ENCODE peak calls at places on chromosomes 5 and 9, in six cellular contexts. P is K562, M is endothelial cell of umbilical vein, L is GM12878, Y is A549, W is HepG2. N is an unnamed sample.
A peak's percentile ranks its signal among the peaks of the same experiment; 100 is the strongest.

GRCh38 chr9:16000826-16001225 is 448.0 kb downstream of the CCDC171 start:
- DNase-seq in L (no peak), Y (no peak), W (no peak), M (no peak), P (no peak), N (no peak)

GRCh38 chr9:121887553-121888437 is 205.3 kb downstream of the TTLL11 start:
- DNase-seq in L (no peak), W (no peak), P (no peak), Y (no peak), M (no peak), N (no peak)

GRCh38 chr9:80547613-80548012 is 975.8 kb downstream of the TLE4 start:
- DNase-seq in L (no peak), M (no peak), Y (no peak), W (no peak), P (no peak), N (no peak)

GRCh38 chr9:9790216-9790872 is 822.5 kb downstream of the PTPRD start:
- DNase-seq in L (no peak), M (peak; percentile 69), W (peak; percentile 45), Y (peak; percentile 37), P (peak; percentile 13), N (no peak)

GRCh38 chr5:24643880-24644279 is 898 bp downstream of the CDH10 start:
- DNase-seq in L (no peak), W (no peak), M (no peak), P (no peak), Y (no peak), N (no peak)

GRCh38 chr5:121963409-121963808 is 1.6 kb downstream of the SRFBP1 start:
- DNase-seq in P (peak; percentile 3), Y (no peak), W (no peak), L (no peak), M (no peak), N (no peak)

GRCh38 chr5:10220253-10220652 is 29.4 kb downstream of the ATPSCKMT start:
- DNase-seq in P (no peak), W (no peak), Y (no peak), L (no peak), M (no peak), N (no peak)

GRCh38 chr5:142202282-142202681 is 93.7 kb downstream of the NDFIP1 start:
- DNase-seq in L (no peak), Y (no peak), P (no peak), M (peak; percentile 59), W (no peak), N (no peak)

GRCh38 chr9:129776938-129777768 is 24.3 kb upstream of the PTGES start:
- DNase-seq in Y (peak; percentile 96), L (no peak), W (peak; percentile 67), P (peak; percentile 96), M (peak; percentile 78), N (peak; percentile 89)

GRCh38 chr5:159504106-159504856 is 174.0 kb upstream of the IL12B start:
- DNase-seq in L (no peak), P (no peak), Y (no peak), M (no peak), W (no peak), N (no peak)

GRCh38 chr9:129990269-129991005 is 52.6 kb downstream of the FNBP1 start:
- DNase-seq in W (no peak), P (no peak), L (no peak), M (no peak), Y (no peak), N (no peak)

GRCh38 chr9:106075991-106076390 is 381.6 kb downstream of the TMEM38B start:
- DNase-seq in L (no peak), P (no peak), M (no peak), Y (no peak), W (no peak), N (no peak)

GRCh38 chr9:71743217-71743705 is 25.1 kb downstream of the CEMIP2 start:
- DNase-seq in W (no peak), Y (no peak), M (peak; percentile 79), P (no peak), L (no peak), N (no peak)

GRCh38 chr5:119341452-119342349 is 14.1 kb upstream of the TNFAIP8 start:
- DNase-seq in W (no peak), M (peak; percentile 11), L (peak; percentile 65), Y (no peak), P (no peak), N (no peak)

DNA sequence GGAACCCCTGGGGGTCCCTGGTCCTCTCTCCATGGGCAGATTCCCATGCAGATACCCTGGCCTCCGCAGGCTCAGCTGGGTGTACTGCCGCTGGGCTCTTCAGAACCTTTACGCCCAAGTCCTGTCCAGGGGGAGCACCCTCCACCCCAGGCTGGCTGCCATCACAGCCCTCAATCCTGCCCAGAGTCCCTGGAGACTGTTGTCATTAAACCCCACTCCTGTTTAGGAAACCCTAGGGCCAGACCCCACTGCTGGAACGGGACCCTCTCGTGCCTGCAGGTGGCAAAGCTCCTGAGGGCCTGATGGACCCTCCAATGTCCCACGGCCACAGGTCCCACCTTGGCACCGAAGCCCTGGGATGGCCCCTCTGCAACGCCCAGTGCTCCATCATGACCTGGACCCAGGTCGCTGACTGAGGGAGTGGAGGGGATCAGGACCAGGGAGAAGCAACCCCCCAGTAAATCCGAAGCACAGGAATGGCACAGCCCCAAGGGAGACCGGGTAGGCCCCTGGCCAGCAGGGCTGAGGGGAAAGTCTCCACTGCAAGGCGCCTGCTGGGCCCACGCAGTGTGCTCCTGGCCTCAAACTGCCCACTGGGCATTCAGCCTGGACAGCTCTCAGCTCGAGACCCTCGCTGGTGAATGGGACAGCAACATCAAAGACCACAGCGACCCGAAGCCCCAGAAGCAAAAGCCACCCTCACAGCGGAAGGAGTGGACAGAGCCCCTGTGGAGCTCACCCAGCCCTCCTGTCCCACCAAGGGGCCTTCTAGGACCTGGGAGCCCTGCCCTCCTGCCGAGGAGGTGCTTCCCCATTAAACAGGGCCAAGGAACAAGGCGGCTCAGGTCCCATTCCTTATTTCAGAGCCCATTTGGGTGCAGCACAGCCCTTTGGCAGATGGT is 8.3 kb downstream of the ZDHHC11B start:
- DNase-seq in M (no peak), L (no peak), W (no peak), Y (no peak), P (no peak), N (no peak)
- TF ChIP-seq MAX in M (no peak), L (no peak), W (no peak), Y (no peak), P (no peak), N (no peak)

DNA sequence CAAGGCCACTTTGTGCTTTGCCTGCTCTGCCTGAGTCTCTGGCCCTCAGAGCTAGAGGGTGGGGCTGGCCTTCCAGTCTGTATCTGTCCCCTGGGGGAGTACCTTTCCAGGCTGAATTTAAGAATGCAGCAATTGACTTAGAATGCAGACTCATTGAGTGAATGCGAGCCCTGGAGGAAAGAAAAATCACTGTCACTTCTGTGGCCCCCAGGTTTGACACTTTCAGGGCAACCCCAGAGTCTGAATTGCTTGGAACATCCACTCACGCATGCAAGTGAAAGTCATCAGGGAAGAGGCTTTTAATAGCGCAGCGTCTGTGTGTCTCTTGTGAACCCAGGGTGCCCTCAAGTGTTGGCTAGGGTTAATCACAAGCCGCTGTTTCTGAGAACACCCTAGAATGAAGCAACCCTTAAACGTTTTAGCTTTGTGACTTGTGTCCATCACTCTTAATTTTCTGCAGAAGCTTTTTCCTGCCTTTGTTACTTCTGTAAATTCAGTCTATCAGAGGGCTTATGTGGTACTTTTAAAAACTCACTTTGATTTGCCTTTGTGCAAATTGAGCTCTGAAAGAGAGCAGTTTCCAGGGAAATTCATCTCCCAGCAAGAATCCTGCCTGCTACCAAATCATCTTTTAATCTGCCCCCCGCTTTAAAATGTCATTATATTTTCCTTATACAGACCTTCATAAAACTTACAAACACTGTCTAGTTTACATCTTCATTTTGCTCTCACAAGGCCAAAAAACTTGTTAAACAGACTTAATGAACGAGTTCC is 146.8 kb upstream of the IQGAP2 start:
- DNase-seq in M (peak; percentile 57), P (peak; percentile 79), W (peak; percentile 63), L (no peak), Y (peak; percentile 79), N (peak; percentile 52)
- H3K4me2 ChIP-seq in M (no peak overlapping the region), P (no peak overlapping the region), W (no peak overlapping the region), L (peak overlapping the region; percentile 31), Y (peak overlapping the region; percentile 42), N (peak overlapping the region; percentile 56)

GRCh38 chr5:95725937-95726810 is 5.0 kb upstream of the RHOBTB3 start:
- DNase-seq in Y (no peak), M (no peak), W (no peak), L (no peak), P (no peak), N (no peak)

GRCh38 chr5:95720094-95720793 is 10.9 kb upstream of the RHOBTB3 start:
- DNase-seq in W (no peak), P (no peak), L (no peak), M (no peak), Y (no peak), N (no peak)

GRCh38 chr5:95725071-95725820 is 5.9 kb upstream of the RHOBTB3 start:
- DNase-seq in L (no peak), M (peak; percentile 29), P (peak; percentile 63), Y (no peak), W (no peak), N (no peak)

GRCh38 chr5:95726811-95727763 is 4.0 kb upstream of the RHOBTB3 start:
- DNase-seq in Y (no peak), P (no peak), W (no peak), M (no peak), L (no peak), N (no peak)

DNA sequence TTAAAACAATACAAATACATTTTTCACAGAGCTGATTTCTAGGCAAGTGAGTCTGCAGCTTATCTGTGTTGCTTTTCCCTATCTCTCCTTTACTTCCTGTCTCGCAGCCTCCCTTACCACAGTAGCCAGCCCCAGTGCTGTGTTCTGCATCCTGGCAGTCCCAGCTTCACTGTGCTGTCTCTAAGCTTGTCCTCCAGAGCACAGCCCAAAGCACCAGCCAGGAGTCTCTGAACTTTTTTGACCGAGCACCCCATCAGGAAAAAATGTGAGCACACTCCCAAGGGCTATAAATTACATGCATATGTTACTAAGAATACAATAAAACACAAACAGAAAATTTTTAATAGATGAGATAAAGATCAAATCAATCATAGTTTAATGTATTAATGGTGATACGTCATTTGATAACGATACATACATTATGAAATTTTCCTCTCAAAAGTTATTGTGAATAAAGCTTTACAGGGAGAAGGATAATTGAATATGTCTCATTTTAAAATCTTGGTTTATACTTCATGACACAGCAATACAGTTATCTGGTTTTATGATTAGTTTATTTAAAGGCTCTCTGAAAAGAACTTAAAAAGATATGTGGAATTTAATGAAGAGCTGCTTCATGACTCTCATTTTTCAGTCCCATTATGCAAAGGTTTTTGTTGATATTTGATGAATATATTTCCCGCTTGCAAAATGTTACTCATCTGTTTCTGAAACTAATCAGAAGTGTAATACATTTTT is 7.3 kb upstream of the RHOBTB3 start:
- DNase-seq in W (no peak), Y (no peak), L (no peak), P (peak; percentile 89), M (peak; percentile 50), N (no peak)
- TF ChIP-seq MAX in W (no peak), Y (no peak), L (no peak), P (no peak), M (no peak), N (no peak)

DNA sequence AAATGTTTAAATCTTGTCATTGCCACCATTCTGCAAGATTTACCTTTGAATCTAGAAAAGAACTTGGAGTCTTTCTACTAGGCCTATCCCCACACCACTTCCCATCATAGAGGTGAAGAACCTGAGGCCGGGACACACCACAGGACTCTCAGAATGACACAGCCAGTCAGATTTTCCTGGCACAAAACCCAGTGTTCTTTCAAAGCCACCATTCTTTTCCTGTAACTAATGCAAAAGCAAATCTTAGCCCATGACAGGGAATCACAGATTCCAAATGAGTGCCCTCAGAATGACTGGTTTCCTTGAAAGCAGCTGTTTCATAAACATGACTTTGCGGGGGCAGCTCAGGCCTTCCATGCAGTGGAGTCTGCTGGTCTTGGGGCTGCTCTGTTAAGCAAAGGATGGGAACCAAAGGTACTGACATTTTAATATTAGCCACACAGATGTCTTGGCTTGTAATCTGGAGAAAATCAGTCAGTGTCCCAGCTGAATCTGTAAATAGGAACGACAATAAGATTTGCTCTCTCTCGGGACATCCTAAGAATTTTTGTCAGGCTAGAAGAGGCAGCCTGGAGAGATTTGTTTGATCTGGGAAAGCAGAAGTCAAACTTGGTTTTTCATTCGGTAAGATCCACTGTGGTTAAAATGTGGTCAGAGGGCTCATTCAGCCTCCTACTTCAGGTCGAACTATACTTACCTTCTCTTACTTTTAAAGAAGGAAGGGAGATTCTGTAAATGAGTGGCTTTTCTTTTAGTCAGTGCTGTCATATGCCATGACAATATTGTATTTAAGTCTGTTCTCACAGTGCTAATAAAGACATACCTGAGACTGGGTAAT is 115.1 kb downstream of the PALM2AKAP2 start:
- DNase-seq in M (no peak), Y (no peak), W (no peak), L (peak; percentile 68), P (no peak), N (no peak)
- H3K4me2 ChIP-seq in M (no peak overlapping the region), Y (no peak overlapping the region), W (no peak overlapping the region), L (peak overlapping the region; percentile 68), P (no peak overlapping the region), N (no peak overlapping the region)

N was measured in HCT116.